ENCODE peak calls at places on chromosomes 12 and 14, in seven cellular contexts. One of them, this sample, is unnamed.

GRCh38 chr14:92525318-92526095 is 11.9 kb downstream of the RIN3 start:
- DNase-seq in Peyer's patch: peak
- DNase-seq in head of caudate nucleus: no peak
- DNase-seq in iris pigment epithelial cell: no peak
- DNase-seq in IMR-90: no peak
- DNase-seq in germinal center: no peak
- DNase-seq in activated effector memory CD4-positive, alpha-beta T cell treated with Interleukin-2 at 50 U/mL for 16 hours: no peak
- DNase-seq in this sample: no peak

GRCh38 chr12:50221228-50222008 is 54.2 kb upstream of the CERS5 start:
- DNase-seq in Peyer's patch: no peak
- DNase-seq in head of caudate nucleus: no peak
- DNase-seq in iris pigment epithelial cell: peak
- DNase-seq in IMR-90: peak
- DNase-seq in germinal center: no peak
- DNase-seq in activated effector memory CD4-positive, alpha-beta T cell treated with Interleukin-2 at 50 U/mL for 16 hours: no peak
- DNase-seq in this sample: peak

GRCh38 chr12:43841253-43841652 is 5.4 kb downstream of the TMEM117 start:
- DNase-seq in Peyer's patch: no peak
- DNase-seq in head of caudate nucleus: no peak
- DNase-seq in iris pigment epithelial cell: peak
- DNase-seq in IMR-90: no peak
- DNase-seq in germinal center: no peak
- DNase-seq in activated effector memory CD4-positive, alpha-beta T cell treated with Interleukin-2 at 50 U/mL for 16 hours: no peak
- DNase-seq in this sample: no peak

GRCh38 chr14:68062651-68063050 is 243.1 kb downstream of the RAD51B start:
- DNase-seq in Peyer's patch: no peak
- DNase-seq in head of caudate nucleus: no peak
- DNase-seq in iris pigment epithelial cell: no peak
- DNase-seq in IMR-90: no peak
- DNase-seq in germinal center: no peak
- DNase-seq in activated effector memory CD4-positive, alpha-beta T cell treated with Interleukin-2 at 50 U/mL for 16 hours: no peak
- DNase-seq in this sample: no peak

GRCh38 chr14:94867931-94868597 is 98.2 kb upstream of the GSC start:
- DNase-seq in Peyer's patch: no peak
- DNase-seq in head of caudate nucleus: peak
- DNase-seq in iris pigment epithelial cell: no peak
- DNase-seq in IMR-90: no peak
- DNase-seq in germinal center: no peak
- DNase-seq in activated effector memory CD4-positive, alpha-beta T cell treated with Interleukin-2 at 50 U/mL for 16 hours: no peak
- DNase-seq in this sample: no peak

GRCh38 chr14:85528882-85529585 is 910 bp upstream of the FLRT2 start:
- DNase-seq in Peyer's patch: no peak
- DNase-seq in head of caudate nucleus: no peak
- DNase-seq in iris pigment epithelial cell: peak
- DNase-seq in IMR-90: peak
- DNase-seq in germinal center: no peak
- DNase-seq in activated effector memory CD4-positive, alpha-beta T cell treated with Interleukin-2 at 50 U/mL for 16 hours: no peak
- DNase-seq in this sample: no peak

GRCh38 chr14:85463512-85463911 is 66.4 kb upstream of the FLRT2 start:
- DNase-seq in Peyer's patch: no peak
- DNase-seq in head of caudate nucleus: no peak
- DNase-seq in iris pigment epithelial cell: no peak
- DNase-seq in IMR-90: no peak
- DNase-seq in germinal center: no peak
- DNase-seq in activated effector memory CD4-positive, alpha-beta T cell treated with Interleukin-2 at 50 U/mL for 16 hours: no peak
- DNase-seq in this sample: no peak

GRCh38 chr12:102976609-102977280 is 19.3 kb downstream of the ASCL1 start:
- DNase-seq in Peyer's patch: no peak
- DNase-seq in head of caudate nucleus: no peak
- DNase-seq in iris pigment epithelial cell: no peak
- DNase-seq in IMR-90: no peak
- DNase-seq in germinal center: no peak
- DNase-seq in activated effector memory CD4-positive, alpha-beta T cell treated with Interleukin-2 at 50 U/mL for 16 hours: no peak
- DNase-seq in this sample: no peak

GRCh38 chr14:99133563-99134332 is 138.2 kb downstream of the BCL11B start:
- DNase-seq in Peyer's patch: peak
- DNase-seq in head of caudate nucleus: no peak
- DNase-seq in iris pigment epithelial cell: no peak
- DNase-seq in IMR-90: no peak
- DNase-seq in germinal center: no peak
- DNase-seq in activated effector memory CD4-positive, alpha-beta T cell treated with Interleukin-2 at 50 U/mL for 16 hours: no peak
- DNase-seq in this sample: no peak

GRCh38 chr12:110696283-110696682 is 7.4 kb upstream of the HVCN1 start:
- DNase-seq in Peyer's patch: no peak
- DNase-seq in head of caudate nucleus: no peak
- DNase-seq in iris pigment epithelial cell: no peak
- DNase-seq in IMR-90: no peak
- DNase-seq in germinal center: no peak
- DNase-seq in activated effector memory CD4-positive, alpha-beta T cell treated with Interleukin-2 at 50 U/mL for 16 hours: no peak
- DNase-seq in this sample: no peak

GRCh38 chr12:47024463-47024862 is 55.0 kb upstream of the PCED1B start:
- DNase-seq in Peyer's patch: no peak
- DNase-seq in head of caudate nucleus: no peak
- DNase-seq in iris pigment epithelial cell: peak
- DNase-seq in IMR-90: peak
- DNase-seq in germinal center: no peak
- DNase-seq in activated effector memory CD4-positive, alpha-beta T cell treated with Interleukin-2 at 50 U/mL for 16 hours: no peak
- DNase-seq in this sample: no peak

GRCh38 chr12:28611115-28611435 is 420.8 kb downstream of the CCDC91 start:
- DNase-seq in Peyer's patch: no peak
- DNase-seq in head of caudate nucleus: no peak
- DNase-seq in iris pigment epithelial cell: peak
- DNase-seq in IMR-90: peak
- DNase-seq in germinal center: no peak
- DNase-seq in activated effector memory CD4-positive, alpha-beta T cell treated with Interleukin-2 at 50 U/mL for 16 hours: no peak
- DNase-seq in this sample: no peak

GRCh38 chr12:23954332-23954731 is 4.9 kb upstream of the SOX5 start:
- DNase-seq in Peyer's patch: no peak
- DNase-seq in head of caudate nucleus: no peak
- DNase-seq in iris pigment epithelial cell: peak
- DNase-seq in IMR-90: peak
- DNase-seq in germinal center: no peak
- DNase-seq in activated effector memory CD4-positive, alpha-beta T cell treated with Interleukin-2 at 50 U/mL for 16 hours: no peak
- DNase-seq in this sample: no peak

GRCh38 chr12:119804011-119804641 is 73.0 kb downstream of the CIT start:
- DNase-seq in Peyer's patch: no peak
- DNase-seq in head of caudate nucleus: peak
- DNase-seq in iris pigment epithelial cell: peak
- DNase-seq in IMR-90: peak
- DNase-seq in germinal center: no peak
- DNase-seq in activated effector memory CD4-positive, alpha-beta T cell treated with Interleukin-2 at 50 U/mL for 16 hours: no peak
- DNase-seq in this sample: no peak

GRCh38 chr12:112686373-112686772 is 105.2 kb upstream of the RPH3A start:
- DNase-seq in Peyer's patch: no peak
- DNase-seq in head of caudate nucleus: no peak
- DNase-seq in iris pigment epithelial cell: peak
- DNase-seq in IMR-90: peak
- DNase-seq in germinal center: no peak
- DNase-seq in activated effector memory CD4-positive, alpha-beta T cell treated with Interleukin-2 at 50 U/mL for 16 hours: no peak
- DNase-seq in this sample: no peak

GRCh38 chr12:109641422-109641821 is 67.8 kb downstream of the MVK start:
- DNase-seq in Peyer's patch: no peak
- DNase-seq in head of caudate nucleus: no peak
- DNase-seq in iris pigment epithelial cell: no peak
- DNase-seq in IMR-90: no peak
- DNase-seq in germinal center: no peak
- DNase-seq in activated effector memory CD4-positive, alpha-beta T cell treated with Interleukin-2 at 50 U/mL for 16 hours: no peak
- DNase-seq in this sample: no peak

GRCh38 chr14:54675236-54676125 is 108.6 kb downstream of the SAMD4A start:
- DNase-seq in Peyer's patch: no peak
- DNase-seq in head of caudate nucleus: no peak
- DNase-seq in iris pigment epithelial cell: no peak
- DNase-seq in IMR-90: no peak
- DNase-seq in germinal center: no peak
- DNase-seq in activated effector memory CD4-positive, alpha-beta T cell treated with Interleukin-2 at 50 U/mL for 16 hours: no peak
- DNase-seq in this sample: no peak

GRCh38 chr12:15336772-15337553 is 14.7 kb downstream of the PTPRO start:
- DNase-seq in Peyer's patch: no peak
- DNase-seq in head of caudate nucleus: no peak
- DNase-seq in iris pigment epithelial cell: peak
- DNase-seq in IMR-90: peak
- DNase-seq in germinal center: no peak
- DNase-seq in activated effector memory CD4-positive, alpha-beta T cell treated with Interleukin-2 at 50 U/mL for 16 hours: no peak
- DNase-seq in this sample: no peak

GRCh38 chr12:57123813-57124212 is 4.5 kb upstream of the LRP1 start:
- DNase-seq in Peyer's patch: no peak
- DNase-seq in head of caudate nucleus: no peak
- DNase-seq in iris pigment epithelial cell: no peak
- DNase-seq in IMR-90: no peak
- DNase-seq in germinal center: no peak
- DNase-seq in activated effector memory CD4-positive, alpha-beta T cell treated with Interleukin-2 at 50 U/mL for 16 hours: no peak
- DNase-seq in this sample: no peak

GRCh38 chr14:97180304-97181200 is 383.4 kb downstream of the VRK1 start:
- DNase-seq in Peyer's patch: no peak
- DNase-seq in head of caudate nucleus: peak
- DNase-seq in iris pigment epithelial cell: peak
- DNase-seq in IMR-90: no peak
- DNase-seq in germinal center: no peak
- DNase-seq in activated effector memory CD4-positive, alpha-beta T cell treated with Interleukin-2 at 50 U/mL for 16 hours: no peak
- DNase-seq in this sample: no peak

GRCh38 chr12:96208346-96208745 is 14.2 kb downstream of the ELK3 start:
- DNase-seq in Peyer's patch: no peak
- DNase-seq in head of caudate nucleus: no peak
- DNase-seq in iris pigment epithelial cell: peak
- DNase-seq in IMR-90: peak
- DNase-seq in germinal center: no peak
- DNase-seq in activated effector memory CD4-positive, alpha-beta T cell treated with Interleukin-2 at 50 U/mL for 16 hours: no peak
- DNase-seq in this sample: no peak

GRCh38 chr12:6267007-6267721 is 43.3 kb upstream of the PLEKHG6 start:
- DNase-seq in Peyer's patch: no peak
- DNase-seq in head of caudate nucleus: no peak
- DNase-seq in iris pigment epithelial cell: peak
- DNase-seq in IMR-90: peak
- DNase-seq in germinal center: no peak
- DNase-seq in activated effector memory CD4-positive, alpha-beta T cell treated with Interleukin-2 at 50 U/mL for 16 hours: no peak
- DNase-seq in this sample: no peak

This sample was measured in AML-193.